ENCODE peak calls at places on chromosomes 16 and 17, in six cellular contexts. G, O, H, K, Y and Q are unnamed samples. For H3K9me3 and H3K36me3, the result is how much of the 10 kb centered on the place peaks cover.

GRCh38 chr17:63399856-63400255 is 46.2 kb downstream of the CYB561 start:
- DNase-seq in G (peak), Y (peak), H (peak), O (peak), K (peak), Q (peak)

GRCh38 chr17:48624544-48625501 is 1.3 kb downstream of the HOXB9 start:
- DNase-seq in G (peak), K (peak), Y (no peak), O (no peak), H (no peak), Q (peak)

GRCh38 chr17:36527851-36528250 is 6.8 kb downstream of the MYO19 start:
- DNase-seq in H (no peak), O (peak), K (no peak), Y (no peak), G (no peak), Q (no peak)

GRCh38 chr17:38674749-38675615 is at the start of gene EPOP:
- DNase-seq in Y (peak), K (peak), G (peak), H (peak), O (peak), Q (peak)

GRCh38 chr17:51507444-51507843 is 247.1 kb downstream of the UTP18 start:
- DNase-seq in K (no peak), G (no peak), Y (no peak), O (no peak), H (no peak), Q (no peak)

GRCh38 chr17:7849185-7850117 is 5.4 kb upstream of the TMEM88 start:
- DNase-seq in K (no peak), H (no peak), Y (no peak), G (no peak), O (no peak), Q (no peak)

GRCh38 chr17:14201087-14201486 is 35.6 kb downstream of the CDRT15 start:
- DNase-seq in Y (no peak), K (no peak), G (peak), H (peak), O (no peak), Q (no peak)

GRCh38 chr17:51165680-51166197 is 472 bp upstream of the NME2 start:
- DNase-seq in H (no peak), G (peak), K (no peak), Y (no peak), O (no peak), Q (peak)

GRCh38 chr16:88062341-88062861 is 111.2 kb downstream of the BANP start:
- DNase-seq in G (no peak), H (peak), O (peak), K (no peak), Y (no peak), Q (no peak)

GRCh38 chr17:36863676-36864075 is 73.6 kb upstream of the LHX1 start:
- DNase-seq in H (no peak), G (no peak), K (no peak), Y (no peak), O (no peak), Q (no peak)

GRCh38 chr16:80932725-80933124 is 74.0 kb downstream of the CMC2 start:
- DNase-seq in K (peak), O (peak), H (peak), G (peak), Y (peak), Q (no peak)

GRCh38 chr16:55367796-55368195 is 43.8 kb downstream of the IRX6 start:
- DNase-seq in Y (no peak), K (no peak), H (no peak), G (no peak), O (no peak), Q (no peak)

GRCh38 chr17:10162034-10162433 is 36.4 kb downstream of the GAS7 start:
- DNase-seq in K (no peak), G (no peak), Y (no peak), O (no peak), H (no peak), Q (no peak)

GRCh38 chr16:81527477-81528178 is 83.0 kb downstream of the CMIP start:
- DNase-seq in H (no peak), Y (no peak), K (no peak), G (no peak), O (no peak), Q (no peak)

GRCh38 chr16:83588070-83588469 is 219.7 kb upstream of the HSBP1 start:
- DNase-seq in Y (no peak), H (no peak), K (no peak), G (no peak), O (no peak), Q (no peak)

GRCh38 chr17:61683466-61683865 is 92.4 kb upstream of the NACA2 start:
- DNase-seq in G (no peak), O (no peak), H (no peak), K (no peak), Y (no peak), Q (no peak)

GRCh38 chr16:6714510-6714909 is 618.1 kb upstream of the RBFOX1 start:
- DNase-seq in O (no peak), K (no peak), G (no peak), H (no peak), Y (no peak), Q (no peak)

GRCh38 chr16:87979352-87979751 is 28.1 kb downstream of the BANP start:
- DNase-seq in G (no peak), K (no peak), H (no peak), O (no peak), Y (no peak), Q (no peak)

GRCh38 chr16:75011634-75012307 is 12.9 kb downstream of the ZNRF1 start:
- DNase-seq in G (no peak), H (peak), K (no peak), O (no peak), Y (no peak), Q (peak)

DNA sequence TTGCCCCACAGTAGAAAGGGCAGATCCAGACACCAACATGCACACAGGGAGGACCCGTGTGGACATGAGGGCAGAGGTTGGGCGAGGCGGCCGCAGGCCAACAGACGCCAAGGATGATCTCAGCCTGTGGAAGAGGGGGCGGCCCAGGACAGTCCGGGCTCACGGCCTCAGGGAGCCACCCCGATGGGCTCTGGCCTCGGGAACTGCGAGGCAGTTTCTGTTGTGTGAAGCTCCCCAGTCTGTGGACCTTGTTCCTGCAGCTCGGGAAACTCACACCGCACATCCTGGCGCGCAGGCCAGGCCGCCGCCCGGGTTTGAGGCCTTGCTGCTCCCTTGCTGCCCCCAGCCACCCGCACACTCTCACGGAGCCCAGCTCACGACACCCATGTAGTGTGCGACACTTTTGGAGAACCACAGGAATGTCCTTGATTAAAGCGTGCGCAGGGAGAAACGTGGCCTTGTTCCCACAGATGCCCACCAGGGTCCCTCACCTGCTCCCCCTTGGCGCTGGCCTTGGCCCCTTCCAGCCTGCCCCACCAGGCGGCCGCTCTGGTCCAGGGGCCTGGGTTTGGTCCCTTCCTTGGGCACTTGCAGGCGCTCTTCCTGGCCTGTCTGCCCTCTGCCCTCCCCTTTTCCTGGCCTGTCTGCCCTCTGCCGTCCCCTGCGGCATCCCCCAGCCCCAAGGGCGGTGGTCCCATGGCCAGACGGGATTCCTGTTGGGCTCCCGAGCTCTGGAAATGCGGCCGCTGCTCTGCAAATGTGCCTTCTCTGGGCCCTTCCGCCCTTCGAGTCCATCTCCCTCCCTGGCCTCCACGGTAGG is 9.3 kb upstream of the SLC38A10 start:
- DNase-seq in K (no peak), O (no peak), Y (no peak), H (no peak), G (no peak), Q (no peak)
- H3K4me3 ChIP-seq in K (no peak), O (no peak), Y (no peak), H (no peak), G (no peak), Q (no peak)

GRCh38 chr16:89615176-89615575 is 1.7 kb downstream of the DPEP1 start:
- DNase-seq in G (no peak), K (no peak), H (no peak), O (no peak), Y (no peak), Q (no peak)

GRCh38 chr16:89613954-89614459 is 565 bp downstream of the DPEP1 start:
- DNase-seq in G (no peak), Y (no peak), O (no peak), K (no peak), H (no peak), Q (no peak)

GRCh38 chr16:89613101-89613953 is at the start of gene DPEP1:
- DNase-seq in Y (no peak), O (no peak), K (no peak), H (no peak), G (no peak), Q (no peak)

GRCh38 chr16:89616576-89617437 is 3.4 kb downstream of the DPEP1 start:
- DNase-seq in K (no peak), Y (no peak), H (no peak), G (no peak), O (no peak), Q (no peak)

DNA sequence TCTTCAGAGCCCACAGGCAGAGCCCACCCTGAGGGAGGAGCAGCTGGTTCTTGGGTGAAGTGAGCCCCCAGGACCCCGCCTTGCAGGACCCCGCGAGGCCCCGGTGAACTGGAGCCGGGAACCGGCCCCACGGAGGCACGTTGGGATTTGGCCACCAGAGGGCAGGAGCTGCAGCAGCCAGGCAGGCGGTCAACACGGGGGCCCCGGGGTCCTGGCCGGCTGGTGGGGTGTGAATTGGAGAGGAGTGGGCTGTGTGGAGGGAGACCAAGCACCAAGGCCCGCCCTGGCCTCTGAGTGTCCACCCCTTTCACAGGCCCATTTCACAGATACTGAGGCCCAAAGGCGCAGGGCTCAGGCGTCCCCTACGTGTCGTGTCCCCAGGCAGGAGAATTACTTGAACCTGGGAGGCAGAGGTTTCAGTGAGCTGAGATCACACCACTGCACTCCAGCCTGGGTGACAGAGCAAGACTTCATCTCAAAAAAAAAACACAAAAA is 2.2 kb downstream of the DPEP1 start:
- DNase-seq in K (peak), G (peak), Y (peak), H (no peak), O (no peak), Q (no peak)
- H3K9me3 ChIP-seq in K (under half), G (under half), Y (under half), H (under half), O (under half), Q (under half)

DNA sequence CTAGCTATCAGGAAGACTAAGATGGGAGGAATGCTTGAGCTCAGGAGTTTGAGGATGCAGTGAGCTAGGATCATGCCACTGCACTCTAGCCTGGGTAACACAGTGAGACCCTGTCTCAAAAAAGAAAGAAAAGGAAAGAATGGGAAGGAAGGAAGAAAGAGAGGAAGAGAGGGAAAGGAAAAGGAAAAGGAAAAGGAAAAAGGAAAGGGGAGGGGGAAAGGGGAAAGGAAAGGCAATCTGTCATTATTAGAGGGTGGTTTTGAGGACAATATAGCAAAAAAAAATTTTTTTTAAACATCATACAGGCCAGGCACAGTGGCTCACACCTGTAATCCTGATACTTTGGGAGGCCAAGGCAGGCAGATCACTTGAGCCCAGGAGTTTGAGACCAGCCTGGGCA is 20.4 kb downstream of the JUP start:
- DNase-seq in H (no peak), Y (no peak), O (no peak), K (no peak), G (no peak), Q (no peak)
- H3K36me3 ChIP-seq in H (under half), Y (under half), O (half or more), K (under half), G (under half), Q (under half)

GRCh38 chr17:79305376-79305775 is 230.8 kb downstream of the ENGASE start:
- DNase-seq in H (no peak), G (no peak), O (no peak), Y (no peak), K (no peak), Q (no peak)

GRCh38 chr17:79304907-79305306 is 230.3 kb downstream of the ENGASE start:
- DNase-seq in G (no peak), Y (no peak), O (no peak), K (no peak), H (no peak), Q (no peak)

GRCh38 chr17:79303641-79304205 is 229.1 kb downstream of the ENGASE start:
- DNase-seq in Y (no peak), G (no peak), K (no peak), O (no peak), H (no peak), Q (no peak)

GRCh38 chr17:79305831-79306687 is 231.4 kb downstream of the ENGASE start:
- DNase-seq in O (no peak), K (no peak), H (no peak), G (no peak), Y (no peak), Q (no peak)

GRCh38 chr17:79306688-79307323 is 232.2 kb downstream of the ENGASE start:
- DNase-seq in G (no peak), Y (no peak), O (no peak), K (no peak), H (no peak), Q (no peak)
- H3K4me3 ChIP-seq in G (no peak), Y (no peak), O (no peak), K (no peak), H (no peak), Q (no peak)